ENCODE peak calls at places on chromosome 12, in nine cellular contexts. One of them, this sample, is unnamed.

GRCh38 chr12:14157129-14157747 is 175.8 kb upstream of the GRIN2B start:
- DNase-seq in IMR-90: no peak
- DNase-seq in endothelial cell of umbilical vein: no peak
- DNase-seq in cardiac fibroblast: no peak
- DNase-seq in prostate gland: no peak
- DNase-seq in DND-41: no peak
- DNase-seq in left lung: no peak
- DNase-seq in heart right ventricle: no peak
- DNase-seq in fibroblast of pulmonary artery: no peak
- DNase-seq in this sample: no peak

GRCh38 chr12:54251667-54252284 is 28.1 kb downstream of the CBX5 start:
- DNase-seq in endothelial cell of umbilical vein: peak; percentile 67
- DNase-seq in cardiac fibroblast: peak; percentile 74
- DNase-seq in DND-41: no peak
- DNase-seq in left lung: no peak
- DNase-seq in prostate gland: no peak
- DNase-seq in fibroblast of pulmonary artery: peak; percentile 74
- DNase-seq in heart right ventricle: no peak
- DNase-seq in IMR-90: peak; percentile 60
- DNase-seq in this sample: peak; percentile 51

GRCh38 chr12:75087656-75088055 is 122.0 kb downstream of the KCNC2 start:
- DNase-seq in DND-41: no peak
- DNase-seq in cardiac fibroblast: no peak
- DNase-seq in left lung: no peak
- DNase-seq in prostate gland: no peak
- DNase-seq in heart right ventricle: no peak
- DNase-seq in fibroblast of pulmonary artery: no peak
- DNase-seq in endothelial cell of umbilical vein: no peak
- DNase-seq in IMR-90: no peak
- DNase-seq in this sample: no peak

GRCh38 chr12:91053951-91054715 is 3.7 kb downstream of the KERA start:
- DNase-seq in endothelial cell of umbilical vein: peak; percentile 94
- DNase-seq in cardiac fibroblast: peak; percentile 95
- DNase-seq in heart right ventricle: peak; percentile 48
- DNase-seq in DND-41: no peak
- DNase-seq in IMR-90: peak; percentile 72
- DNase-seq in prostate gland: no peak
- DNase-seq in fibroblast of pulmonary artery: peak; percentile 98
- DNase-seq in left lung: no peak
- DNase-seq in this sample: peak; percentile 66

GRCh38 chr12:111775205-111776193 is 8.8 kb downstream of the ALDH2 start:
- DNase-seq in IMR-90: peak; percentile 93
- DNase-seq in fibroblast of pulmonary artery: peak; percentile 97
- DNase-seq in endothelial cell of umbilical vein: peak; percentile 98
- DNase-seq in cardiac fibroblast: peak; percentile 97
- DNase-seq in prostate gland: peak; percentile 89
- DNase-seq in heart right ventricle: peak; percentile 92
- DNase-seq in left lung: peak; percentile 93
- DNase-seq in DND-41: no peak
- DNase-seq in this sample: peak; percentile 72

GRCh38 chr12:128267246-128267622 is 264 bp downstream of the TMEM132C start:
- DNase-seq in heart right ventricle: no peak
- DNase-seq in endothelial cell of umbilical vein: no peak
- DNase-seq in fibroblast of pulmonary artery: no peak
- DNase-seq in DND-41: no peak
- DNase-seq in IMR-90: no peak
- DNase-seq in left lung: peak; percentile 67
- DNase-seq in prostate gland: no peak
- DNase-seq in cardiac fibroblast: no peak
- DNase-seq in this sample: no peak

GRCh38 chr12:131163189-131163738 is 209.6 kb downstream of the ADGRD1 start:
- DNase-seq in endothelial cell of umbilical vein: no peak
- DNase-seq in heart right ventricle: no peak
- DNase-seq in cardiac fibroblast: no peak
- DNase-seq in left lung: peak; percentile 80
- DNase-seq in IMR-90: no peak
- DNase-seq in DND-41: no peak
- DNase-seq in fibroblast of pulmonary artery: no peak
- DNase-seq in prostate gland: no peak
- DNase-seq in this sample: no peak

GRCh38 chr12:53561590-53561953 is 54.3 kb upstream of the NPFF start:
- DNase-seq in fibroblast of pulmonary artery: peak; percentile 92
- DNase-seq in prostate gland: no peak
- DNase-seq in endothelial cell of umbilical vein: peak; percentile 93
- DNase-seq in left lung: no peak
- DNase-seq in IMR-90: peak; percentile 92
- DNase-seq in heart right ventricle: no peak
- DNase-seq in cardiac fibroblast: peak; percentile 89
- DNase-seq in DND-41: no peak
- DNase-seq in this sample: peak; percentile 93

GRCh38 chr12:66269757-66270383 is 32.4 kb upstream of the HELB start:
- DNase-seq in left lung: no peak
- DNase-seq in prostate gland: no peak
- DNase-seq in fibroblast of pulmonary artery: peak; percentile 70
- DNase-seq in IMR-90: peak; percentile 62
- DNase-seq in endothelial cell of umbilical vein: peak; percentile 34
- DNase-seq in cardiac fibroblast: peak; percentile 72
- DNase-seq in heart right ventricle: no peak
- DNase-seq in DND-41: peak; percentile 26
- DNase-seq in this sample: peak; percentile 52

GRCh38 chr12:13097526-13097925 is 5.9 kb downstream of the GSG1 start:
- DNase-seq in left lung: no peak
- DNase-seq in heart right ventricle: no peak
- DNase-seq in endothelial cell of umbilical vein: no peak
- DNase-seq in prostate gland: no peak
- DNase-seq in IMR-90: no peak
- DNase-seq in DND-41: no peak
- DNase-seq in cardiac fibroblast: peak; percentile 38
- DNase-seq in fibroblast of pulmonary artery: no peak
- DNase-seq in this sample: no peak

GRCh38 chr12:11765817-11766794 is 116.6 kb downstream of the ETV6 start:
- DNase-seq in heart right ventricle: peak; percentile 67
- DNase-seq in left lung: peak; percentile 73
- DNase-seq in IMR-90: peak; percentile 70
- DNase-seq in DND-41: peak; percentile 46
- DNase-seq in endothelial cell of umbilical vein: peak; percentile 78
- DNase-seq in fibroblast of pulmonary artery: peak; percentile 93
- DNase-seq in prostate gland: no peak
- DNase-seq in cardiac fibroblast: peak; percentile 94
- DNase-seq in this sample: peak; percentile 64

GRCh38 chr12:38175538-38175937 is 141.0 kb upstream of the ALG10B start:
- DNase-seq in left lung: no peak
- DNase-seq in heart right ventricle: no peak
- DNase-seq in cardiac fibroblast: no peak
- DNase-seq in prostate gland: no peak
- DNase-seq in fibroblast of pulmonary artery: no peak
- DNase-seq in DND-41: no peak
- DNase-seq in endothelial cell of umbilical vein: no peak
- DNase-seq in IMR-90: no peak
- DNase-seq in this sample: no peak

GRCh38 chr12:117363953-117364486 is 2.6 kb upstream of the NOS1 start:
- DNase-seq in left lung: no peak
- DNase-seq in cardiac fibroblast: no peak
- DNase-seq in prostate gland: no peak
- DNase-seq in IMR-90: no peak
- DNase-seq in fibroblast of pulmonary artery: no peak
- DNase-seq in heart right ventricle: no peak
- DNase-seq in endothelial cell of umbilical vein: no peak
- DNase-seq in DND-41: no peak
- DNase-seq in this sample: no peak

GRCh38 chr12:78293039-78293686 is 462.5 kb downstream of the NAV3 start:
- DNase-seq in endothelial cell of umbilical vein: peak; percentile 18
- DNase-seq in IMR-90: peak; percentile 28
- DNase-seq in prostate gland: no peak
- DNase-seq in cardiac fibroblast: peak; percentile 3
- DNase-seq in left lung: no peak
- DNase-seq in DND-41: no peak
- DNase-seq in fibroblast of pulmonary artery: peak; percentile 25
- DNase-seq in heart right ventricle: no peak
- DNase-seq in this sample: no peak

DNA sequence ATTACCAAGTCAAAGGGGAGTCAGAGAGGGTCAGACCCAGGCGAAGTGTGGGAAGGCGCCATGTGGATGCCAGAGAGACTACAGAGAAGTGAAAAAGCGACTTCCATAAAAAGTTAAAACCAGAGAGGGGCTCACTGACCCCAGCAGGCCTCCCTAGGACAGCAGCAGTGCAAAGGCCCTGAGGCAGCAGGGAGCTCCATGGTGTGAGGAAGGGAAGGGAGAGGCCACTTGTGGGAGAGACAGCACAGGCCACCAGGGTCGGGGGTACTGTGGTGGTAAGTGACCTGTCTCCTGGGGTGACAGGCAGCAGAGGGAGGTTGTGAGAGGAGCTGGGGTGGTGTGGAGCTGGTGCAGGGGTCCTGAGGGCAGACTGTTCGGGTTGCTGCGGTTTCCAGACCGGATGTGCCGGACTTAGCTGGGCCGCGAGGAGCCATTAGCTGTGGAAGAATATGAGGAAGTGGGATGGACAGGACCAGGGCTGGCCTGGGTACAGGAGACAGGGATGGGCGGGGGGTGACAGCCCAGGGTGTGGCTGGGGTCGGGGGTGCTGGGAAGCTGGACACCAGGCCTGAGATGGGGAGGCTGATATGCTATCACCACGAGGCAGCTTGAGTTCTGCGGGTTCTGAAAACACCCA is 22.6 kb downstream of the SETD1B start:
- DNase-seq in left lung: no peak
- DNase-seq in cardiac fibroblast: no peak
- DNase-seq in IMR-90: no peak
- DNase-seq in heart right ventricle: no peak
- DNase-seq in DND-41: no peak
- DNase-seq in endothelial cell of umbilical vein: no peak
- DNase-seq in fibroblast of pulmonary artery: no peak
- DNase-seq in prostate gland: no peak
- DNase-seq in this sample: no peak
- H3K4me3 ChIP-seq in left lung: no peak overlapping the region
- H3K4me3 ChIP-seq in cardiac fibroblast: no peak overlapping the region
- H3K4me3 ChIP-seq in IMR-90: no peak overlapping the region
- H3K4me3 ChIP-seq in heart right ventricle: no peak overlapping the region
- H3K4me3 ChIP-seq in DND-41: no peak overlapping the region
- H3K4me3 ChIP-seq in endothelial cell of umbilical vein: no peak overlapping the region
- H3K4me3 ChIP-seq in fibroblast of pulmonary artery: no peak overlapping the region
- H3K4me3 ChIP-seq in prostate gland: no peak overlapping the region
- H3K4me3 ChIP-seq in this sample: no peak overlapping the region

GRCh38 chr12:70663838-70664237 is 26.6 kb upstream of the PTPRB start:
- DNase-seq in left lung: no peak
- DNase-seq in IMR-90: no peak
- DNase-seq in heart right ventricle: no peak
- DNase-seq in endothelial cell of umbilical vein: no peak
- DNase-seq in fibroblast of pulmonary artery: no peak
- DNase-seq in cardiac fibroblast: no peak
- DNase-seq in DND-41: no peak
- DNase-seq in prostate gland: no peak
- DNase-seq in this sample: no peak

GRCh38 chr12:70666364-70666763 is 29.1 kb upstream of the PTPRB start:
- DNase-seq in left lung: no peak
- DNase-seq in fibroblast of pulmonary artery: no peak
- DNase-seq in prostate gland: no peak
- DNase-seq in heart right ventricle: no peak
- DNase-seq in DND-41: no peak
- DNase-seq in cardiac fibroblast: no peak
- DNase-seq in endothelial cell of umbilical vein: no peak
- DNase-seq in IMR-90: no peak
- DNase-seq in this sample: no peak

GRCh38 chr12:70670948-70671347 is 33.7 kb upstream of the PTPRB start:
- DNase-seq in endothelial cell of umbilical vein: peak; percentile 82
- DNase-seq in heart right ventricle: no peak
- DNase-seq in fibroblast of pulmonary artery: no peak
- DNase-seq in prostate gland: no peak
- DNase-seq in left lung: no peak
- DNase-seq in IMR-90: no peak
- DNase-seq in DND-41: no peak
- DNase-seq in cardiac fibroblast: no peak
- DNase-seq in this sample: no peak

GRCh38 chr12:70664463-70664862 is 27.2 kb upstream of the PTPRB start:
- DNase-seq in IMR-90: no peak
- DNase-seq in heart right ventricle: no peak
- DNase-seq in cardiac fibroblast: peak; percentile 38
- DNase-seq in prostate gland: no peak
- DNase-seq in DND-41: no peak
- DNase-seq in endothelial cell of umbilical vein: peak; percentile 80
- DNase-seq in left lung: no peak
- DNase-seq in fibroblast of pulmonary artery: peak; percentile 39
- DNase-seq in this sample: peak; percentile 47

DNA sequence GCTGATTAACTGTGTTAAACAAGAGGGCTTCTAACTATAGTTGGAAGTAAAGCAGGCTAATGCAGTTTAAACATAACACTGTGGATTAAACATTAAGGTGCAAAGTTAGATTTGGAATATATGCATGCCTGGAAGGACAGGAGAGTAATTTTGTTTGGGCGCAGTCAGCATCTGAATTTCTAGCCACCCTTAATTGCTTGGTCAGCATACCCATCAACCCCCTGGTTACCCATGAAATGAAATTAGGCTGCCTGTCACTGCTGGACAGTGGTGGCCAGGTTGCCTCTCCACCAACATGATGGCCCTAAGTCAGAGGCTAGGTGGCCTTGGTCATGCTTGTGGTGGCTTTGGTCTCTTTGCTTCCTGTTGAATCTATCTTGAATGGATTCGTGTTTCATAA is 30.0 kb upstream of the PTPRB start:
- DNase-seq in left lung: no peak
- DNase-seq in DND-41: no peak
- DNase-seq in heart right ventricle: no peak
- DNase-seq in fibroblast of pulmonary artery: no peak
- DNase-seq in prostate gland: no peak
- DNase-seq in cardiac fibroblast: no peak
- DNase-seq in IMR-90: no peak
- DNase-seq in endothelial cell of umbilical vein: no peak
- DNase-seq in this sample: no peak
- TF ChIP-seq CTCF in left lung: no peak
- TF ChIP-seq CTCF in DND-41: no peak
- TF ChIP-seq CTCF in heart right ventricle: no peak
- TF ChIP-seq CTCF in fibroblast of pulmonary artery: no peak
- TF ChIP-seq CTCF in prostate gland: no peak
- TF ChIP-seq CTCF in cardiac fibroblast: no peak
- TF ChIP-seq CTCF in IMR-90: no peak
- TF ChIP-seq CTCF in endothelial cell of umbilical vein: no peak
- TF ChIP-seq CTCF in this sample: no peak

GRCh38 chr12:87827638-87828264 is 201.4 kb downstream of the C12orf50 start:
- DNase-seq in endothelial cell of umbilical vein: peak; percentile 89
- DNase-seq in prostate gland: no peak
- DNase-seq in left lung: no peak
- DNase-seq in heart right ventricle: no peak
- DNase-seq in cardiac fibroblast: peak; percentile 33
- DNase-seq in IMR-90: peak; percentile 86
- DNase-seq in fibroblast of pulmonary artery: peak; percentile 55
- DNase-seq in DND-41: no peak
- DNase-seq in this sample: peak; percentile 71
- H3K4me3 ChIP-seq in endothelial cell of umbilical vein: no peak overlapping the region
- H3K4me3 ChIP-seq in prostate gland: no peak overlapping the region
- H3K4me3 ChIP-seq in left lung: no peak overlapping the region
- H3K4me3 ChIP-seq in heart right ventricle: no peak overlapping the region
- H3K4me3 ChIP-seq in cardiac fibroblast: no peak overlapping the region
- H3K4me3 ChIP-seq in IMR-90: no peak overlapping the region
- H3K4me3 ChIP-seq in fibroblast of pulmonary artery: no peak overlapping the region
- H3K4me3 ChIP-seq in DND-41: no peak overlapping the region
- H3K4me3 ChIP-seq in this sample: no peak overlapping the region

DNA sequence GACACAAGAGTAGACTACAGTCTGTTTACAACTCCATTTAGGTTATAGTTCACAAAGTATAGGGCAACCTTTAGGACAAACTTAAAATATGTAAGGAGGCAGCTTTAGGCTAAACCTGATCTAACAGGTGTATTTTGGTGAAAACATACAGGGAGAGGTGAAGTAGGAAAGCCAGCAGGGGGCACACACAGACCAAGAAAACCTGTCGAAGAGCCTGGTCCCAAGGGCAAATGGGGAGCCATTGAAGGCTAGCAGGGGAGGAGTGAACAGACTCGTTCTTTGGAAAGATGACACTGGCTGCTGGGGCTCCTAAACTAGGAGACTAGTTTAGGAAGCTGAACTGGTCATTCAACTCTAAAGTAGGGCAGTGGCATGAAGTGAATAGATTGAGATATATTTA is 138.8 kb upstream of the WSCD2 start:
- DNase-seq in fibroblast of pulmonary artery: peak; percentile 16
- DNase-seq in prostate gland: peak; percentile 6
- DNase-seq in DND-41: peak; percentile 38
- DNase-seq in left lung: no peak
- DNase-seq in cardiac fibroblast: peak; percentile 11
- DNase-seq in IMR-90: no peak
- DNase-seq in heart right ventricle: peak; percentile 7
- DNase-seq in endothelial cell of umbilical vein: peak; percentile 4
- DNase-seq in this sample: no peak
- TF ChIP-seq CTCF in fibroblast of pulmonary artery: peak; percentile 27
- TF ChIP-seq CTCF in prostate gland: peak; percentile 42
- TF ChIP-seq CTCF in DND-41: peak; percentile 58
- TF ChIP-seq CTCF in left lung: no peak
- TF ChIP-seq CTCF in cardiac fibroblast: no peak
- TF ChIP-seq CTCF in IMR-90: peak; percentile 13
- TF ChIP-seq CTCF in heart right ventricle: peak; percentile 37
- TF ChIP-seq CTCF in endothelial cell of umbilical vein: peak; percentile 18
- TF ChIP-seq CTCF in this sample: no peak

This sample was measured in astrocyte of the spinal cord.